ENCODE peak calls at places on chromosomes 11 and 22, in seven cellular contexts. One of them, this sample, is unnamed.

GRCh38 chr11:111419181-111419580 is 40.1 kb upstream of the POU2AF1 start:
- DNase-seq in activated CD4-positive, alpha-beta T cell treated with anti-CD3 and anti-CD28 coated beads for 36 hours: no peak
- DNase-seq in stimulated activated CD4-positive, alpha-beta T cell treated with anti-CD3 and anti-CD28 coated beads, Interleukin-1b, Interleukin-23, amount 100 ng/mL, for 24 hours: no peak
- DNase-seq in CD4-positive, alpha-beta T cell: no peak
- DNase-seq in stimulated activated naive CD8-positive, alpha-beta T cell treated with anti-CD3 and anti-CD28 coated beads, Interleukin-15, Interleukin-2, amounts not matched to agents 100 U/mL and 50 U/mL, for 24 hours: no peak
- DNase-seq in HT1080: no peak
- DNase-seq in NCI-H1417: no peak
- DNase-seq in this sample: no peak

GRCh38 chr11:46674463-46675287 is 25.7 kb downstream of the ARHGAP1 start:
- DNase-seq in HT1080: no peak
- DNase-seq in activated CD4-positive, alpha-beta T cell treated with anti-CD3 and anti-CD28 coated beads for 36 hours: peak
- DNase-seq in NCI-H1417: no peak
- DNase-seq in stimulated activated naive CD8-positive, alpha-beta T cell treated with anti-CD3 and anti-CD28 coated beads, Interleukin-15, Interleukin-2, amounts not matched to agents 100 U/mL and 50 U/mL, for 24 hours: no peak
- DNase-seq in CD4-positive, alpha-beta T cell: no peak
- DNase-seq in stimulated activated CD4-positive, alpha-beta T cell treated with anti-CD3 and anti-CD28 coated beads, Interleukin-1b, Interleukin-23, amount 100 ng/mL, for 24 hours: no peak
- DNase-seq in this sample: no peak

GRCh38 chr22:17808688-17809403 is 34.6 kb upstream of the BID start:
- DNase-seq in stimulated activated naive CD8-positive, alpha-beta T cell treated with anti-CD3 and anti-CD28 coated beads, Interleukin-15, Interleukin-2, amounts not matched to agents 100 U/mL and 50 U/mL, for 24 hours: no peak
- DNase-seq in NCI-H1417: peak
- DNase-seq in CD4-positive, alpha-beta T cell: no peak
- DNase-seq in activated CD4-positive, alpha-beta T cell treated with anti-CD3 and anti-CD28 coated beads for 36 hours: no peak
- DNase-seq in HT1080: no peak
- DNase-seq in stimulated activated CD4-positive, alpha-beta T cell treated with anti-CD3 and anti-CD28 coated beads, Interleukin-1b, Interleukin-23, amount 100 ng/mL, for 24 hours: no peak
- DNase-seq in this sample: no peak

GRCh38 chr11:104118105-104118762 is 45.7 kb downstream of the PDGFD start:
- DNase-seq in HT1080: no peak
- DNase-seq in CD4-positive, alpha-beta T cell: no peak
- DNase-seq in stimulated activated CD4-positive, alpha-beta T cell treated with anti-CD3 and anti-CD28 coated beads, Interleukin-1b, Interleukin-23, amount 100 ng/mL, for 24 hours: no peak
- DNase-seq in stimulated activated naive CD8-positive, alpha-beta T cell treated with anti-CD3 and anti-CD28 coated beads, Interleukin-15, Interleukin-2, amounts not matched to agents 100 U/mL and 50 U/mL, for 24 hours: no peak
- DNase-seq in activated CD4-positive, alpha-beta T cell treated with anti-CD3 and anti-CD28 coated beads for 36 hours: no peak
- DNase-seq in NCI-H1417: no peak
- DNase-seq in this sample: no peak

GRCh38 chr11:71301046-71301857 is 48.9 kb upstream of the SHANK2 start:
- DNase-seq in HT1080: no peak
- DNase-seq in NCI-H1417: no peak
- DNase-seq in stimulated activated CD4-positive, alpha-beta T cell treated with anti-CD3 and anti-CD28 coated beads, Interleukin-1b, Interleukin-23, amount 100 ng/mL, for 24 hours: no peak
- DNase-seq in activated CD4-positive, alpha-beta T cell treated with anti-CD3 and anti-CD28 coated beads for 36 hours: no peak
- DNase-seq in stimulated activated naive CD8-positive, alpha-beta T cell treated with anti-CD3 and anti-CD28 coated beads, Interleukin-15, Interleukin-2, amounts not matched to agents 100 U/mL and 50 U/mL, for 24 hours: no peak
- DNase-seq in CD4-positive, alpha-beta T cell: no peak
- DNase-seq in this sample: no peak

GRCh38 chr11:132022718-132023117 is 652.3 kb downstream of the NTM start:
- DNase-seq in HT1080: no peak
- DNase-seq in NCI-H1417: no peak
- DNase-seq in CD4-positive, alpha-beta T cell: no peak
- DNase-seq in stimulated activated CD4-positive, alpha-beta T cell treated with anti-CD3 and anti-CD28 coated beads, Interleukin-1b, Interleukin-23, amount 100 ng/mL, for 24 hours: no peak
- DNase-seq in activated CD4-positive, alpha-beta T cell treated with anti-CD3 and anti-CD28 coated beads for 36 hours: no peak
- DNase-seq in stimulated activated naive CD8-positive, alpha-beta T cell treated with anti-CD3 and anti-CD28 coated beads, Interleukin-15, Interleukin-2, amounts not matched to agents 100 U/mL and 50 U/mL, for 24 hours: no peak
- DNase-seq in this sample: no peak

GRCh38 chr22:46102752-46103151 is 47.6 kb upstream of the PPARA start:
- DNase-seq in CD4-positive, alpha-beta T cell: no peak
- DNase-seq in stimulated activated naive CD8-positive, alpha-beta T cell treated with anti-CD3 and anti-CD28 coated beads, Interleukin-15, Interleukin-2, amounts not matched to agents 100 U/mL and 50 U/mL, for 24 hours: no peak
- DNase-seq in NCI-H1417: no peak
- DNase-seq in activated CD4-positive, alpha-beta T cell treated with anti-CD3 and anti-CD28 coated beads for 36 hours: no peak
- DNase-seq in stimulated activated CD4-positive, alpha-beta T cell treated with anti-CD3 and anti-CD28 coated beads, Interleukin-1b, Interleukin-23, amount 100 ng/mL, for 24 hours: no peak
- DNase-seq in HT1080: no peak
- DNase-seq in this sample: no peak

GRCh38 chr11:73655686-73656085 is 9.3 kb downstream of the PLEKHB1 start:
- DNase-seq in activated CD4-positive, alpha-beta T cell treated with anti-CD3 and anti-CD28 coated beads for 36 hours: no peak
- DNase-seq in CD4-positive, alpha-beta T cell: no peak
- DNase-seq in stimulated activated CD4-positive, alpha-beta T cell treated with anti-CD3 and anti-CD28 coated beads, Interleukin-1b, Interleukin-23, amount 100 ng/mL, for 24 hours: no peak
- DNase-seq in HT1080: no peak
- DNase-seq in NCI-H1417: no peak
- DNase-seq in stimulated activated naive CD8-positive, alpha-beta T cell treated with anti-CD3 and anti-CD28 coated beads, Interleukin-15, Interleukin-2, amounts not matched to agents 100 U/mL and 50 U/mL, for 24 hours: no peak
- DNase-seq in this sample: no peak

GRCh38 chr11:64032050-64032449 is 3.7 kb upstream of the FLRT1 start:
- DNase-seq in stimulated activated naive CD8-positive, alpha-beta T cell treated with anti-CD3 and anti-CD28 coated beads, Interleukin-15, Interleukin-2, amounts not matched to agents 100 U/mL and 50 U/mL, for 24 hours: no peak
- DNase-seq in CD4-positive, alpha-beta T cell: no peak
- DNase-seq in NCI-H1417: no peak
- DNase-seq in activated CD4-positive, alpha-beta T cell treated with anti-CD3 and anti-CD28 coated beads for 36 hours: no peak
- DNase-seq in HT1080: no peak
- DNase-seq in stimulated activated CD4-positive, alpha-beta T cell treated with anti-CD3 and anti-CD28 coated beads, Interleukin-1b, Interleukin-23, amount 100 ng/mL, for 24 hours: no peak
- DNase-seq in this sample: no peak

GRCh38 chr22:38570841-38571364 is 920 bp upstream of the DMC1 start:
- DNase-seq in stimulated activated CD4-positive, alpha-beta T cell treated with anti-CD3 and anti-CD28 coated beads, Interleukin-1b, Interleukin-23, amount 100 ng/mL, for 24 hours: peak
- DNase-seq in NCI-H1417: peak
- DNase-seq in activated CD4-positive, alpha-beta T cell treated with anti-CD3 and anti-CD28 coated beads for 36 hours: peak
- DNase-seq in stimulated activated naive CD8-positive, alpha-beta T cell treated with anti-CD3 and anti-CD28 coated beads, Interleukin-15, Interleukin-2, amounts not matched to agents 100 U/mL and 50 U/mL, for 24 hours: peak
- DNase-seq in CD4-positive, alpha-beta T cell: peak
- DNase-seq in HT1080: no peak
- DNase-seq in this sample: peak

GRCh38 chr22:49349181-49349835 is 478.4 kb downstream of the BRD1 start:
- DNase-seq in activated CD4-positive, alpha-beta T cell treated with anti-CD3 and anti-CD28 coated beads for 36 hours: no peak
- DNase-seq in stimulated activated naive CD8-positive, alpha-beta T cell treated with anti-CD3 and anti-CD28 coated beads, Interleukin-15, Interleukin-2, amounts not matched to agents 100 U/mL and 50 U/mL, for 24 hours: no peak
- DNase-seq in CD4-positive, alpha-beta T cell: no peak
- DNase-seq in NCI-H1417: no peak
- DNase-seq in stimulated activated CD4-positive, alpha-beta T cell treated with anti-CD3 and anti-CD28 coated beads, Interleukin-1b, Interleukin-23, amount 100 ng/mL, for 24 hours: no peak
- DNase-seq in HT1080: no peak
- DNase-seq in this sample: no peak

GRCh38 chr11:47186076-47186936 is at the start of gene PACSIN3:
- DNase-seq in stimulated activated naive CD8-positive, alpha-beta T cell treated with anti-CD3 and anti-CD28 coated beads, Interleukin-15, Interleukin-2, amounts not matched to agents 100 U/mL and 50 U/mL, for 24 hours: peak
- DNase-seq in NCI-H1417: peak
- DNase-seq in activated CD4-positive, alpha-beta T cell treated with anti-CD3 and anti-CD28 coated beads for 36 hours: peak
- DNase-seq in CD4-positive, alpha-beta T cell: peak
- DNase-seq in HT1080: no peak
- DNase-seq in stimulated activated CD4-positive, alpha-beta T cell treated with anti-CD3 and anti-CD28 coated beads, Interleukin-1b, Interleukin-23, amount 100 ng/mL, for 24 hours: no peak
- DNase-seq in this sample: peak

GRCh38 chr22:30392661-30393321 is 4.0 kb upstream of the SEC14L2 start:
- DNase-seq in stimulated activated naive CD8-positive, alpha-beta T cell treated with anti-CD3 and anti-CD28 coated beads, Interleukin-15, Interleukin-2, amounts not matched to agents 100 U/mL and 50 U/mL, for 24 hours: no peak
- DNase-seq in CD4-positive, alpha-beta T cell: no peak
- DNase-seq in activated CD4-positive, alpha-beta T cell treated with anti-CD3 and anti-CD28 coated beads for 36 hours: no peak
- DNase-seq in stimulated activated CD4-positive, alpha-beta T cell treated with anti-CD3 and anti-CD28 coated beads, Interleukin-1b, Interleukin-23, amount 100 ng/mL, for 24 hours: no peak
- DNase-seq in NCI-H1417: no peak
- DNase-seq in HT1080: no peak
- DNase-seq in this sample: no peak

GRCh38 chr22:30188911-30189310 is 57.6 kb downstream of the LIF start:
- DNase-seq in stimulated activated naive CD8-positive, alpha-beta T cell treated with anti-CD3 and anti-CD28 coated beads, Interleukin-15, Interleukin-2, amounts not matched to agents 100 U/mL and 50 U/mL, for 24 hours: no peak
- DNase-seq in activated CD4-positive, alpha-beta T cell treated with anti-CD3 and anti-CD28 coated beads for 36 hours: no peak
- DNase-seq in HT1080: no peak
- DNase-seq in NCI-H1417: no peak
- DNase-seq in CD4-positive, alpha-beta T cell: no peak
- DNase-seq in stimulated activated CD4-positive, alpha-beta T cell treated with anti-CD3 and anti-CD28 coated beads, Interleukin-1b, Interleukin-23, amount 100 ng/mL, for 24 hours: no peak
- DNase-seq in this sample: no peak

GRCh38 chr11:67545280-67545679 is 22.0 kb upstream of the CABP2 start:
- DNase-seq in CD4-positive, alpha-beta T cell: no peak
- DNase-seq in HT1080: no peak
- DNase-seq in stimulated activated naive CD8-positive, alpha-beta T cell treated with anti-CD3 and anti-CD28 coated beads, Interleukin-15, Interleukin-2, amounts not matched to agents 100 U/mL and 50 U/mL, for 24 hours: no peak
- DNase-seq in NCI-H1417: peak
- DNase-seq in activated CD4-positive, alpha-beta T cell treated with anti-CD3 and anti-CD28 coated beads for 36 hours: no peak
- DNase-seq in stimulated activated CD4-positive, alpha-beta T cell treated with anti-CD3 and anti-CD28 coated beads, Interleukin-1b, Interleukin-23, amount 100 ng/mL, for 24 hours: no peak
- DNase-seq in this sample: no peak

GRCh38 chr11:33262016-33262638 is 4.9 kb downstream of the HIPK3 start:
- DNase-seq in stimulated activated CD4-positive, alpha-beta T cell treated with anti-CD3 and anti-CD28 coated beads, Interleukin-1b, Interleukin-23, amount 100 ng/mL, for 24 hours: no peak
- DNase-seq in activated CD4-positive, alpha-beta T cell treated with anti-CD3 and anti-CD28 coated beads for 36 hours: no peak
- DNase-seq in NCI-H1417: no peak
- DNase-seq in CD4-positive, alpha-beta T cell: no peak
- DNase-seq in HT1080: no peak
- DNase-seq in stimulated activated naive CD8-positive, alpha-beta T cell treated with anti-CD3 and anti-CD28 coated beads, Interleukin-15, Interleukin-2, amounts not matched to agents 100 U/mL and 50 U/mL, for 24 hours: no peak
- DNase-seq in this sample: no peak

GRCh38 chr11:134949121-134949591 is 537.1 kb upstream of the B3GAT1 start:
- DNase-seq in stimulated activated CD4-positive, alpha-beta T cell treated with anti-CD3 and anti-CD28 coated beads, Interleukin-1b, Interleukin-23, amount 100 ng/mL, for 24 hours: no peak
- DNase-seq in CD4-positive, alpha-beta T cell: no peak
- DNase-seq in activated CD4-positive, alpha-beta T cell treated with anti-CD3 and anti-CD28 coated beads for 36 hours: no peak
- DNase-seq in NCI-H1417: no peak
- DNase-seq in stimulated activated naive CD8-positive, alpha-beta T cell treated with anti-CD3 and anti-CD28 coated beads, Interleukin-15, Interleukin-2, amounts not matched to agents 100 U/mL and 50 U/mL, for 24 hours: no peak
- DNase-seq in HT1080: peak
- DNase-seq in this sample: no peak

GRCh38 chr11:91257593-91258170 is 966.9 kb upstream of the FAT3 start:
- DNase-seq in CD4-positive, alpha-beta T cell: no peak
- DNase-seq in activated CD4-positive, alpha-beta T cell treated with anti-CD3 and anti-CD28 coated beads for 36 hours: no peak
- DNase-seq in NCI-H1417: no peak
- DNase-seq in stimulated activated CD4-positive, alpha-beta T cell treated with anti-CD3 and anti-CD28 coated beads, Interleukin-1b, Interleukin-23, amount 100 ng/mL, for 24 hours: no peak
- DNase-seq in HT1080: no peak
- DNase-seq in stimulated activated naive CD8-positive, alpha-beta T cell treated with anti-CD3 and anti-CD28 coated beads, Interleukin-15, Interleukin-2, amounts not matched to agents 100 U/mL and 50 U/mL, for 24 hours: no peak
- DNase-seq in this sample: no peak